ENCODE peak calls at places on chromosomes 3 and 15, in nine cellular contexts. A, I, W, G, T, M, U, Z and Y are unnamed samples.

GRCh38 chr15:50003786-50004334 is 115.2 kb downstream of the ATP8B4 start:
- DNase-seq in A (peak; percentile 7), I (peak; percentile 88), W (peak; percentile 83), G (peak; percentile 84), T (peak; percentile 53), M (peak; percentile 88), U (peak; percentile 15), Z (no peak), Y (peak; percentile 7)

GRCh38 chr3:138775254-138775595 is 59.5 kb downstream of the PIK3CB start:
- DNase-seq in A (no peak), I (no peak), W (no peak), G (no peak), T (no peak), M (no peak), U (no peak), Z (peak; percentile 43), Y (no peak)

GRCh38 chr3:186759231-186759930 is 24.0 kb upstream of the EIF4A2 start:
- DNase-seq in A (no peak), I (no peak), W (no peak), G (no peak), T (no peak), M (no peak), U (no peak), Z (no peak), Y (no peak)

GRCh38 chr15:100060276-100060926 is 281.4 kb downstream of the ADAMTS17 start:
- DNase-seq in A (no peak), I (no peak), W (peak; percentile 21), G (no peak), T (no peak), M (no peak), U (no peak), Z (no peak), Y (no peak)

GRCh38 chr3:132008841-132009638 is 25.8 kb downstream of the CPNE4 start:
- DNase-seq in A (no peak), I (no peak), W (no peak), G (no peak), T (no peak), M (no peak), U (no peak), Z (peak; percentile 99), Y (no peak)

GRCh38 chr3:159877924-159878323 is 110.7 kb upstream of the IL12A start:
- DNase-seq in A (no peak), I (no peak), W (no peak), G (no peak), T (no peak), M (no peak), U (no peak), Z (no peak), Y (no peak)

GRCh38 chr3:43692971-43693370 is 2.2 kb downstream of the ABHD5 start:
- DNase-seq in A (no peak), I (no peak), W (no peak), G (no peak), T (no peak), M (no peak), U (no peak), Z (no peak), Y (no peak)

GRCh38 chr15:31058236-31058962 is 43.1 kb downstream of the TRPM1 start:
- DNase-seq in A (no peak), I (no peak), W (no peak), G (no peak), T (no peak), M (no peak), U (no peak), Z (no peak), Y (no peak)

GRCh38 chr3:522888-523287 is 326.3 kb downstream of the CHL1 start:
- DNase-seq in A (no peak), I (no peak), W (no peak), G (no peak), T (no peak), M (no peak), U (no peak), Z (no peak), Y (no peak)

GRCh38 chr3:143875566-143875965 is 27.3 kb upstream of the SLC9A9 start:
- DNase-seq in A (no peak), I (no peak), W (no peak), G (no peak), T (no peak), M (no peak), U (no peak), Z (no peak), Y (no peak)

GRCh38 chr3:100796556-100796955 is 87.3 kb downstream of the TFG start:
- DNase-seq in A (no peak), I (no peak), W (no peak), G (no peak), T (no peak), M (no peak), U (no peak), Z (no peak), Y (no peak)